ENCODE peak calls at places on chromosome 6, in four cellular contexts. B is fibroblast of the aortic adventitia, D is AG09319, L is psoas muscle. E is an unnamed sample.

GRCh38 chr6:110878751-110879539 is 4.4 kb downstream of the AMD1 start:
- DNase-seq in B (peak), D (no peak), L (no peak), E (no peak)

GRCh38 chr6:102417368-102417767 is 1023.9 kb downstream of the GRIK2 start:
- DNase-seq in D (no peak), B (no peak), L (no peak), E (no peak)

GRCh38 chr6:133609404-133610270 is 279.3 kb upstream of the TCF21 start:
- DNase-seq in D (peak), B (peak), L (no peak), E (peak)

GRCh38 chr6:159594750-159595117 is 98.3 kb downstream of the SOD2 start:
- DNase-seq in L (no peak), B (peak), D (no peak), E (no peak)

GRCh38 chr6:90212274-90212673 is 84.4 kb downstream of the BACH2 start:
- DNase-seq in L (no peak), D (no peak), B (no peak), E (no peak)

GRCh38 chr6:2665169-2666070 is 85.3 kb downstream of the MYLK4 start:
- DNase-seq in D (no peak), L (no peak), B (peak), E (no peak)

GRCh38 chr6:98831057-98832031 is 3.0 kb upstream of the POU3F2 start:
- DNase-seq in B (no peak), L (no peak), D (no peak), E (no peak)

GRCh38 chr6:100417037-100417436 is 47.7 kb downstream of the SIM1 start:
- DNase-seq in L (no peak), D (no peak), B (no peak), E (no peak)

GRCh38 chr6:110265273-110265672 is 85.0 kb downstream of the CDC40 start:
- DNase-seq in D (no peak), L (no peak), B (no peak), E (no peak)

GRCh38 chr6:43621078-43621835 is 7.8 kb downstream of the GTPBP2 start:
- DNase-seq in D (no peak), L (no peak), B (no peak), E (no peak)

GRCh38 chr6:131721161-131721560 is 10.3 kb upstream of the CTAGE9 start:
- DNase-seq in B (no peak), D (no peak), L (no peak), E (no peak)

GRCh38 chr6:156191895-156192294 is 585.3 kb upstream of the ARID1B start:
- DNase-seq in D (no peak), B (no peak), L (no peak), E (no peak)

GRCh38 chr6:2193931-2194330 is 51.5 kb downstream of the GMDS start:
- DNase-seq in D (no peak), L (no peak), B (peak), E (no peak)

GRCh38 chr6:133040025-133040838 is 200.9 kb upstream of the EYA4 start:
- DNase-seq in D (peak), B (peak), L (no peak), E (no peak)

GRCh38 chr6:158686791-158687381 is 37.0 kb downstream of the SYTL3 start:
- DNase-seq in B (no peak), L (no peak), D (no peak), E (no peak)

GRCh38 chr6:40906759-40907158 is 132.3 kb downstream of the UNC5CL start:
- DNase-seq in L (no peak), D (no peak), B (peak), E (no peak)

GRCh38 chr6:12262236-12263061 is 27.7 kb upstream of the EDN1 start:
- DNase-seq in D (no peak), B (no peak), L (no peak), E (no peak)

GRCh38 chr6:84033523-84034451 is at the start of gene MRAP2:
- DNase-seq in D (no peak), B (no peak), L (peak), E (no peak)

GRCh38 chr6:79467716-79468115 is 69.5 kb downstream of the LCA5 start:
- DNase-seq in B (peak), L (no peak), D (no peak), E (no peak)

GRCh38 chr6:79469381-79470246 is 67.6 kb downstream of the LCA5 start:
- DNase-seq in L (no peak), B (peak), D (no peak), E (no peak)

GRCh38 chr6:79470728-79471127 is 66.5 kb downstream of the LCA5 start:
- DNase-seq in D (no peak), B (no peak), L (no peak), E (no peak)

GRCh38 chr6:79468116-79468515 is 69.1 kb downstream of the LCA5 start:
- DNase-seq in L (no peak), D (no peak), B (peak), E (no peak)

GRCh38 chr6:79468587-79468986 is 68.6 kb downstream of the LCA5 start:
- DNase-seq in B (no peak), L (no peak), D (no peak), E (no peak)
- TF ChIP-seq CTCF in B (no peak), L (no peak), D (no peak), E (no peak)

DNA sequence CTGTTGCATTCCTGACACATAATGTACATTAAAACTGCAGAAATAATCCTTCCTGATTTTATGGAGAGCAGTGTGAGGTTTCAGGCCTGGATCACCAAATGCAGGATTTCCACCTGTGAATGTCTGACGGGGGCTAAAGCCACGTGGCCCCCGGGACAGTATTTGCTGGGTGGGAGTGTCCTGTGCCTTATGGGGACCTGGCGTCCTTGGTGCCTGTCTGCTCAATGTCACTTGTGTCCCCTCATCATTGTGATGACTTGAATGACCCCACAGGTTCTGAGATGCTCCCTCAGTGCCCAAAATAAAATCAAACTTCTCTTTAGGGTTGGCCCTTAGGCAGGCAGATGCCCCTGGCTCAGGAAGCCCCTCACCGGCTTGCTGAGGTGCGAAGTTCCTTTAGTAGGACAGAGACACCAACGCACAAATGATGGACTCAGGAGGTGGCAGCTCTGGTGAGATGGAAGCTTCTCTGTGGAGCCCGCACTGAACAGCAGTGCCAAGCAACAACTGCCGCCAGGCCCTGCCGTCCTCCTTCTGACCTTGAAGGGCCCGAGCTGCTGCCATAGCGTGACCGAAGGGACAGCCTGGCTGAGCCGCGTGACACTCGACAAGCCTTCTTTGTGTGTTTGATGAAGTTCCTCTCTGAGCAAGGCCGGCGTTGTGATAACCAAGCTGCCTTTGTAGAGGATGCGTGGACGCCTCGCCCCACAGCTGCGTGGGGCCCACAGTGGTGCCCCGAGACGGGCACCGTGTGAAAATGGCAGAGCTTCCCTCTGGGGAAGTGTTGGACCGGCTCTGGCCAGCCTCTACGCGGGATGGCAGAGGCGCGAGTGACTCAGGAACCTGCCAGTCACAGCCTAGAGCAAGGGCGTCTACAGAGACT is 30.9 kb downstream of the FRMD1 start:
- DNase-seq in B (no peak), D (no peak), L (no peak), E (no peak)
- TF ChIP-seq CTCF in B (no peak), D (no peak), L (no peak), E (no peak)

DNA sequence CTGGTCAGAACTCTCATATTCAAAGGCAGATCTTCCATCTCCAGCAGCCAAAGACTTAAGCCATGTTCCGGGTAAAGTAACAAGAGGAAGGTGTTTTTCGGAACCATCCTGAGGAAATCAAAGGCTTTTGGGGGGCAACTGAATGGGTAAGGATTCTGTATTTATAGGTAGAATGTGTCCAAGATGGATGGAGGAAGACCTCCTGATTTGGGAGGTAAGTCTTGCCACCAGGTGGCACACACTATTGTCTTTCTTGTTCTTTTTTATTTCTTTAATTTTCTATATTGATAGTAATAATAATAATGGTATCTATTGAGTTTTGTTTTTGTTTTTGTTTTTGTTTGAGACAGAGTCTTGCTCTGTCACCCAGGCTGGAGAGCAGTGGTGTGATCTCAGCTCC is 53.0 kb upstream of the UBR2 start:
- DNase-seq in D (no peak), B (no peak), L (no peak), E (no peak)
- TF ChIP-seq CTCF in D (no peak), B (no peak), L (no peak), E (no peak)

GRCh38 chr6:148273962-148274752 is 68.5 kb upstream of the SASH1 start:
- DNase-seq in L (no peak), B (peak), D (no peak), E (no peak)
- TF ChIP-seq CTCF in L (no peak), B (no peak), D (peak), E (no peak)

GRCh38 chr6:54264581-54265272 is 43.5 kb upstream of the TINAG start:
- DNase-seq in D (no peak), L (no peak), B (no peak), E (no peak)

GRCh38 chr6:54262956-54263355 is 45.3 kb upstream of the TINAG start:
- DNase-seq in B (no peak), D (no peak), L (no peak), E (no peak)

GRCh38 chr6:54262499-54262898 is 45.7 kb upstream of the TINAG start:
- DNase-seq in B (no peak), L (no peak), D (no peak), E (no peak)

GRCh38 chr6:54267798-54268197 is 40.4 kb upstream of the TINAG start:
- DNase-seq in B (peak), L (no peak), D (no peak), E (no peak)

DNA sequence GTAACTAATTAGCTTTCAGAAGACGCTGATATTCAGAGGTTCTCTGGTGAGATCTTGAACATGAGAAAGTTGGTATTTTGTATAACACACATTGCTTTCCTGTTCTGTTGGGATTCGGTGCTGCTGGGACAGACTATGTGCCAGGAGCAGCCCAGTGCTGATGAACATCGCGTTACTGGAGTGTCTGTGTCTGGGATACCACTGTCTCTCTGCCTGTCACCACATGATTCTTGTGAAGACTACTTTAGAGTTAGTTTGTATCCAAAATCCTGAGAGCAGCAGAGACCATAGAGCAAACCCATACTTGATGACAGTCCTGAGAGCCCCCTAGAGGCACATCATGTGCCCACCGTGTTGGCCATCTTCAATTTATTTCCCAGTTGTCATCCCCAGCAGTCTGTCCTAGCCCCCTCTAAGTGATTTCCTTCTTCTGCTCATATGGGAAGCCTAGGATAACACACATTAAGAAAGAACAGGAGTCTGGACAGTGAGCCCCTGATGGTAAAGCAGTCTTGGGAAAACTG is 41.8 kb upstream of the TINAG start:
- DNase-seq in D (no peak), B (no peak), L (no peak), E (no peak)
- TF ChIP-seq CTCF in D (no peak), B (no peak), L (no peak), E (no peak)

GRCh38 chr6:27495386-27496135 is 22.7 kb upstream of the ZNF184 start:
- DNase-seq in L (peak), D (peak), B (peak), E (no peak)
- TF ChIP-seq CTCF in L (no peak), D (peak), B (peak), E (no peak)

GRCh38 chr6:15503346-15503680 is 159.5 kb downstream of the DTNBP1 start:
- DNase-seq in D (no peak), B (no peak), L (no peak), E (no peak)

GRCh38 chr6:15502451-15503345 is 160.1 kb downstream of the DTNBP1 start:
- DNase-seq in B (no peak), L (no peak), D (no peak), E (no peak)

GRCh38 chr6:15504581-15505350 is 158.1 kb downstream of the DTNBP1 start:
- DNase-seq in D (peak), L (peak), B (peak), E (peak)

GRCh38 chr6:15505463-15505918 is 157.3 kb downstream of the DTNBP1 start:
- DNase-seq in L (no peak), D (no peak), B (no peak), E (no peak)

DNA sequence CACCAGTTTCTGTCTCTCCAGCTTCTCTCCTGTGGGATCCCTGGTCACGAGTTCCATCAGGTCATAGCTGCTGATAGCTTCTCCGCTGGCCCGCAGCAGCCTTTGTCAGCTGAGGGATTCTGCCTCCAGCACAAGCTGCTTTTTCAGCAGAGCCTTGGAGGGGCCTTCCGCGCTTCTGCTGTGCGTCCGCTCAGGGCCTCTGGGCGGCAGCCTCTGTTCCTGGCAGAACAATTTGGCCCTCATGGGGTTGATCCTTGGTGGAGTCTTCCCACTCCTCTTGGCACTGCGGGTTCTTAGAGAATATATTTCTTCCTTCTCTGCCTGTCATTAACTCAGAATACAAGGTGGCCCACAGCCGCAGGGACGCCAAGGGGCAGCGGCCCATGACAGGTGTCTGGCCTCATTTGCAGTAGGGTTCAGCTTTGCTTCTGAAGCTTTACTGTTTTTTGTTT is 158.8 kb downstream of the DTNBP1 start:
- DNase-seq in L (peak), B (peak), D (no peak), E (no peak)
- TF ChIP-seq CTCF in L (peak), B (peak), D (no peak), E (peak)

DNA sequence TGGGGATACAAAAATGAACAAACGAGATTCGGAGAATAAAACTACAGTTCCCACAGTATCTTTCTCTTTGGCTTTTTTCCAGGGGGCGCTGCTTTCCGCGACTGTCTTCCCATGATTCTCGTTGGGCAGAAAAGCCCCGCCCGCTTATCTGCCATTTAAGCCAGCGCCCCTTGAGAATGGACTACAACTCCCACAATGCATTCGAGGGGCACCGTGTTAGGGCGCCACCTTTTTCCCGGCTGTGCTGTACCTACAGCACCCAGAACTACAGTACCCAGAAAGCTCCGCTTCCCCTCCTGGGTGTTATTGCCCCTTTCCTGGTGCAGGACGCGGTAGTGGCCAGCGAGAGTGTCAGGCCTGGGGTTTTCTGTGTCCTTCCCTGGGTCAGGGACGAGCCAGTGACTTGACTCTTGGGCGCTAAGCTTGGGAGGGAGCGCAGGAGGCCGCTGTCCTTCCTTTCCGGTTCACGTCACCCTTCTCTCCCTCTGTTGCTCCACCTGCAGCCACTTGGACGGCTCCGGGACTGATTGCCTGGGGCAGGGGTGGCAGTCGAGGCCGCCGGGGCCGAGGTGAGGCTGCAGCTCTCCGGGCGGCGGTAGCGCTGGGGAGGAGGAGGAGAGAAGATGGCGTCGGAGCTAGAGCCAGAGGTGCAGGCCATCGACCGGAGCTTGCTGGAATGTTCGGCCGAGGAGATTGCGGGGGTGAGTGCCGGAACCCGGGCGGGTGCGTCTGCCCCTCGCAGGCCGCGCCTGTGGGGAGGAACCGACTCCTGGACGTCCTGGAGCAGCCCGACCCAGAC is at the start of gene UBR2:
- DNase-seq in B (peak), L (peak), D (peak), E (peak)
- TF ChIP-seq CTCF in B (peak), L (no peak), D (peak), E (peak)

E was measured in BJ.